ENCODE peak calls at places on chromosomes 2 and 18, in four cellular contexts. K is heart left ventricle, E is endothelial cell of umbilical vein, P is Peyer's patch. B is an unnamed sample.
A peak's percentile ranks its signal among the peaks of the same experiment; 100 is the strongest.

GRCh38 chr2:20595439-20596192 is 55.3 kb downstream of the HS1BP3 start:
- DNase-seq in K (peak; percentile 35), E (peak; percentile 65), P (peak; percentile 52), B (peak; percentile 43)

GRCh38 chr2:99066602-99067001 is 74.9 kb upstream of the C2orf15 start:
- DNase-seq in K (no peak), E (peak; percentile 68), P (no peak), B (peak; percentile 15)

GRCh38 chr2:99346218-99346617 is 9.0 kb downstream of the EIF5B start:
- DNase-seq in K (no peak), E (no peak), P (no peak), B (no peak)

GRCh38 chr2:73069041-73069854 is 2.3 kb downstream of the SFXN5 start:
- DNase-seq in K (no peak), E (no peak), P (no peak), B (no peak)

GRCh38 chr2:151523825-151524224 is 114.1 kb downstream of the RIF1 start:
- DNase-seq in K (no peak), E (no peak), P (no peak), B (no peak)

GRCh38 chr2:120779781-120780283 is 44.2 kb downstream of the GLI2 start:
- DNase-seq in K (no peak), E (no peak), P (no peak), B (peak; percentile 15)

GRCh38 chr18:48831113-48831759 is 119.5 kb downstream of the SMAD7 start:
- DNase-seq in K (no peak), E (no peak), P (no peak), B (no peak)

GRCh38 chr18:28125051-28125450 is 51.9 kb downstream of the CDH2 start:
- DNase-seq in K (no peak), E (no peak), P (no peak), B (no peak)

GRCh38 chr18:50218432-50219197 is 23.7 kb upstream of the MYO5B start:
- DNase-seq in K (no peak), E (peak; percentile 20), P (no peak), B (no peak)

GRCh38 chr18:2881490-2882195 is 34.8 kb downstream of the EMILIN2 start:
- DNase-seq in K (peak; percentile 66), E (no peak), P (no peak), B (no peak)

GRCh38 chr2:16652296-16653082 is 13.1 kb downstream of the CYRIA start:
- DNase-seq in K (no peak), E (no peak), P (no peak), B (no peak)

GRCh38 chr2:240060977-240061591 is 7.8 kb upstream of the OR6B3 start:
- DNase-seq in K (no peak), E (peak; percentile 60), P (no peak), B (no peak)

GRCh38 chr2:3481736-3482362 is 37.5 kb downstream of the ADI1 start:
- DNase-seq in K (no peak), E (no peak), P (peak; percentile 40), B (no peak)

GRCh38 chr2:118221952-118222594 is 133.8 kb downstream of the INSIG2 start:
- DNase-seq in K (no peak), E (peak; percentile 69), P (no peak), B (peak; percentile 56)

GRCh38 chr2:235850289-235850688 is 317.9 kb downstream of the GBX2 start:
- DNase-seq in K (no peak), E (no peak), P (no peak), B (no peak)

GRCh38 chr2:164126960-164127359 is 391.2 kb upstream of the FIGN start:
- DNase-seq in K (no peak), E (no peak), P (no peak), B (no peak)

GRCh38 chr2:232534940-232535735 is 4.4 kb upstream of the CHRNG start:
- DNase-seq in K (no peak), E (no peak), P (peak; percentile 43), B (no peak)

GRCh38 chr2:15169326-15170038 is 391.7 kb downstream of the NBAS start:
- DNase-seq in K (no peak), E (peak; percentile 86), P (no peak), B (peak; percentile 79)

GRCh38 chr18:40810371-40810770 is 1144.7 kb upstream of the PIK3C3 start:
- DNase-seq in K (no peak), E (no peak), P (no peak), B (no peak)

GRCh38 chr18:46447792-46448191 is 209.2 kb downstream of the LOXHD1 start:
- DNase-seq in K (no peak), E (no peak), P (no peak), B (no peak)

GRCh38 chr2:207408086-207408794 is 121.5 kb upstream of the CREB1 start:
- DNase-seq in K (no peak), E (no peak), P (no peak), B (no peak)

GRCh38 chr2:155157065-155157464 is 458.6 kb downstream of the KCNJ3 start:
- DNase-seq in K (no peak), E (no peak), P (no peak), B (no peak)

GRCh38 chr2:84702941-84703340 is 177.9 kb downstream of the TRABD2A start:
- DNase-seq in K (no peak), E (no peak), P (no peak), B (no peak)

GRCh38 chr18:58562146-58562998 is 66.5 kb downstream of the ALPK2 start:
- DNase-seq in K (no peak), E (no peak), P (no peak), B (no peak)

GRCh38 chr2:60290534-60290933 is 262.9 kb downstream of the BCL11A start:
- DNase-seq in K (no peak), E (no peak), P (no peak), B (no peak)

GRCh38 chr2:116250376-116250775 is 1564.1 kb upstream of the DDX18 start:
- DNase-seq in K (no peak), E (no peak), P (no peak), B (no peak)

GRCh38 chr18:40897884-40898283 is 1057.2 kb upstream of the PIK3C3 start:
- DNase-seq in K (no peak), E (no peak), P (no peak), B (no peak)

GRCh38 chr2:817616-818015 is 133.0 kb upstream of the SNTG2 start:
- DNase-seq in K (no peak), E (no peak), P (no peak), B (no peak)

GRCh38 chr2:819121-819520 is 131.5 kb upstream of the SNTG2 start:
- DNase-seq in K (no peak), E (no peak), P (no peak), B (no peak)

GRCh38 chr2:818233-818632 is 132.4 kb upstream of the SNTG2 start:
- DNase-seq in K (no peak), E (no peak), P (no peak), B (no peak)

GRCh38 chr2:821546-821945 is 129.1 kb upstream of the SNTG2 start:
- DNase-seq in K (no peak), E (no peak), P (no peak), B (no peak)

GRCh38 chr2:816278-816677 is 134.4 kb upstream of the SNTG2 start:
- DNase-seq in K (no peak), E (no peak), P (no peak), B (no peak)
- TF ChIP-seq POLR2A in K (no peak), E (no peak), P (no peak), B (no peak)

DNA sequence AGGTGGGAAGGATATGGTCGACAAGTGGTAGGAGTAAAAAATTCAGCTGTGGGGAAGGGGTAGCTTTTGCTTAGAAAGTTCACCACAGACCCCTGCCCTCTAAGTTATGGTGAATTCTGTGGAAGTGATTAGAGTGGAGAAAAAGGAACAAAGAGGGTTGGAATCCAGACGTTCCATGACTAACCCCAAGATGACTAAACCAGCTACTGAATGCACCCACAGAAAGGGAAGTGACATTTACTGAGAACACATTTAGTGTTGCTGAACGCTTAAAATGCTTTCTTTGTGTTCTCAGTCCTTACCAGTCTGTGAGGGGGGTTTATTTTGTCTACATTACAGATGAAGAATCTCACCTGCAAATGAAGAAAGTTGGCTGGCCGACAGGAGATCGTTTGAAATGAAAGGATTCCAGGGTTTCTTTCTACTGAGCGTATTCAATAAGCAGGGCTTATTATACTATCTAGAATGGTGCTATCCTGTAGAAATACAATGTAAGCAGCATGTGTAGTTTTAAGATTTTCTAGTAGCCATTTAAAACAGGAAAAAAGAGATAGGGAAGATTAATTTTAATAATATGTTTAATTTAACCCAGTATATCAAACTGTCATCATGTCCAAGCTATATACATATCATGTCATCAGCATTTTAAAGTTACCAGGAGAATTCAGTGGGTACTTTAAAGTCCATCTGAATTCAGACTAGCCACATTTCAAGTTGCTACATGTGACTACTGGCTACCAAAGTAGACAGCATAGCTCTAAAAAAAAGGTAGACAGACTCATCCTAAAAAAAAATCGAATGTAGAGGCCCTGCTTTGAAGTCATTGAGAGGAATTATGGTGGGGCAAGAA is 60.1 kb downstream of the LIMS1 start:
- DNase-seq in K (no peak), E (peak; percentile 91), P (no peak), B (no peak)
- TF ChIP-seq POLR2A in K (no peak), E (peak; percentile 79), P (no peak), B (no peak)

GRCh38 chr2:12717191-12717987 is 653 bp downstream of the TRIB2 start:
- DNase-seq in K (peak; percentile 65), E (peak; percentile 74), P (peak; percentile 62), B (no peak)
- TF ChIP-seq POLR2A in K (no peak), E (no peak), P (no peak), B (no peak)

GRCh38 chr2:112764071-112765044 is at the start of gene CKAP2L:
- DNase-seq in K (peak; percentile 97), E (peak; percentile 98), P (peak; percentile 97), B (peak; percentile 88)
- TF ChIP-seq POLR2A in K (no peak), E (peak; percentile 52), P (no peak), B (peak; percentile 48)

GRCh38 chr2:96536445-96537065 is at the start of gene ARID5A:
- DNase-seq in K (peak; percentile 96), E (peak; percentile 88), P (peak; percentile 92), B (peak; percentile 94)
- TF ChIP-seq POLR2A in K (peak; percentile 100), E (peak; percentile 85), P (peak; percentile 88), B (peak; percentile 78)

DNA sequence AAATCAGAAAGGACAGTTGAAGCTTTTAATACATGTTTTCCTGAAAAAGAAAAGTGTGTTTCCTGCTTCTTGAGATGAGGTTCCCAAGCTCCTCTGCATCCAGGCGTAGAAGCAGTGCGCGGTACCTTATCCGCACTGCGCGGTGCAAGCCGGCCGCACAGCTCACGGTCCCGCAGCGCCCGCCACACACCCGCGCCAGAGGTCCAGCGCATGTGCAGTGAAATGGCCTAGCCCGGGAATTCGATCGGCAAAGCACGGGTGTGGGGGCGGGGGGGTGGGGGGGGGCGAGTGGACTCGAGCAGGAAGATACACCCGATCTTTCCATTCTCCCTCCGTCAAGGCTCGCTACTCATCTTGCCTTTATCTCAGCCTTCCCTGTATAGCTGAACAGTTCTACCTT is 10.1 kb downstream of the HOXD8 start:
- DNase-seq in K (no peak), E (no peak), P (peak; percentile 46), B (no peak)
- TF ChIP-seq POLR2A in K (no peak), E (no peak), P (no peak), B (no peak)

DNA sequence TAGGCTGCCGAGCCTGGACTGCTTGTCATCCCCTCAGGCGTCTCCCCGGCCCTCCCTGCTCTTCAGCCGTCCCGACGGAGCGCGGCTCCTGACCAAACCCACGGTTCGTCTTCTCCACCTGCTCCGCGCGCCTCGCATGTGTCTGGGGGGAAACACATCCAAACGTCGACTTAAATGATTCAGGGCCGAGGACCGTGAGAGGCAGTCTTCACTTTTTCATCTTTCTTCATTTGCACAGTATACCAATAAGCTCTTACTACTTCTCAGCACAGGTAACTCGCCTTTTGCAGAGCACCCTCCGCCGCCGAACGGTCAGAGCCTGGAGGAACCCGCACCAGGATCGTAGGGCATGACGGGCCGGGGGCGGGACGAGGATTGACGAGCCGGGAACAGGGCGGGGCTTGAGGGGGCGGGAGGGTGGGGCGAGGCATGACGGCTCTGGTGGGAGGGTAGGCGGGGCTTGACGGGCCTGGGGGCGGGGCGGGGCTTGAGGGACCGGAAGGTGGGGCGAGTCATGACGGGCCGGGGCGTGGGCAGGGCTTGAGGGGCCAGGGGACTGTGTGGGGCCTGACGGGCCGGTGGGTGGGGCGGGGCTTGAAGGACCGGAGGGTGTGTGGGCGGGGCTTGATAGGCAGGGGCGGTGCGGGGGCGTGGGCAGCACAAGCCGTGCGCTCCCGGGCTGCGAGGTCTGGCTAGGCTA is at the start of gene SEH1L:
- DNase-seq in K (peak; percentile 100), E (peak; percentile 98), P (peak; percentile 100), B (peak; percentile 86)
- TF ChIP-seq POLR2A in K (no peak), E (no peak), P (peak; percentile 76), B (peak; percentile 59)